ENCODE peak calls at places on chromosomes 12 and 14, in nine cellular contexts. E is lower leg skin, Y is cardiac muscle cell, S is body of pancreas, H is A549, Q is RWPE1, A is coronary artery, X is PC-3, G is left ventricle myocardium inferior. V is an unnamed sample.

GRCh38 chr14:104383931-104384775 is 195.4 kb upstream of the C14orf180 start:
- DNase-seq in E (no peak), Y (no peak), S (no peak), H (no peak), Q (no peak), A (no peak), X (no peak), G (peak), V (no peak)

GRCh38 chr12:51895378-51896135 is 7.7 kb downstream of the ANKRD33 start:
- DNase-seq in E (peak), Y (no peak), S (no peak), H (no peak), Q (no peak), A (peak), X (no peak), G (no peak), V (no peak)

GRCh38 chr12:127640181-127640886 is 626.6 kb upstream of the TMEM132C start:
- DNase-seq in E (no peak), Y (no peak), S (no peak), H (no peak), Q (no peak), A (peak), X (no peak), G (no peak), V (no peak)

GRCh38 chr12:130186631-130187269 is 24.5 kb downstream of the FZD10 start:
- DNase-seq in E (no peak), Y (no peak), S (no peak), H (peak), Q (peak), A (peak), X (peak), G (no peak), V (no peak)

GRCh38 chr14:29724991-29725390 is 202.7 kb downstream of the PRKD1 start:
- DNase-seq in E (no peak), Y (peak), S (peak), H (peak), Q (no peak), A (no peak), X (no peak), G (no peak), V (peak)

GRCh38 chr12:321606-322326 is 59.1 kb upstream of the SLC6A13 start:
- DNase-seq in E (no peak), Y (peak), S (peak), H (peak), Q (peak), A (no peak), X (peak), G (no peak), V (no peak)

GRCh38 chr14:96105089-96105920 is 66.1 kb downstream of the C14orf132 start:
- DNase-seq in E (peak), Y (no peak), S (no peak), H (no peak), Q (no peak), A (no peak), X (no peak), G (no peak), V (no peak)

GRCh38 chr12:97396989-97397388 is 65.6 kb upstream of the RMST start:
- DNase-seq in E (no peak), Y (no peak), S (no peak), H (no peak), Q (no peak), A (no peak), X (no peak), G (no peak), V (peak)

GRCh38 chr14:64569108-64570045 is 19.6 kb downstream of the PPP1R36 start:
- DNase-seq in E (peak), Y (peak), S (peak), H (peak), Q (peak), A (peak), X (peak), G (peak), V (no peak)

GRCh38 chr12:113548467-113548866 is 76.8 kb upstream of the LHX5 start:
- DNase-seq in E (no peak), Y (no peak), S (no peak), H (no peak), Q (no peak), A (no peak), X (no peak), G (no peak), V (no peak)

GRCh38 chr12:94178886-94179285 is 30.5 kb downstream of the PLXNC1 start:
- DNase-seq in E (no peak), Y (no peak), S (no peak), H (no peak), Q (no peak), A (no peak), X (no peak), G (no peak), V (no peak)

GRCh38 chr12:91100901-91101300 is 10.4 kb downstream of the LUM start:
- DNase-seq in E (no peak), Y (peak), S (no peak), H (no peak), Q (no peak), A (no peak), X (no peak), G (no peak), V (no peak)

GRCh38 chr14:99344051-99344450 is 72.1 kb upstream of the BCL11B start:
- DNase-seq in E (no peak), Y (no peak), S (no peak), H (no peak), Q (no peak), A (no peak), X (no peak), G (no peak), V (no peak)

GRCh38 chr14:103519043-103519836 is 3.4 kb downstream of the CKB start:
- DNase-seq in E (no peak), Y (peak), S (no peak), H (peak), Q (peak), A (peak), X (no peak), G (peak), V (no peak)

GRCh38 chr14:99603471-99603933 is 505 bp downstream of the CCDC85C start:
- DNase-seq in E (no peak), Y (peak), S (peak), H (peak), Q (no peak), A (no peak), X (peak), G (no peak), V (peak)

GRCh38 chr14:90140956-90141316 is 79.1 kb downstream of the KCNK13 start:
- DNase-seq in E (no peak), Y (peak), S (no peak), H (peak), Q (no peak), A (no peak), X (peak), G (no peak), V (no peak)

GRCh38 chr12:7667025-7667575 is 1.4 kb upstream of the APOBEC1 start:
- DNase-seq in E (no peak), Y (no peak), S (no peak), H (peak), Q (peak), A (no peak), X (peak), G (no peak), V (no peak)

GRCh38 chr12:15688202-15688736 is 100.9 kb downstream of the EPS8 start:
- DNase-seq in E (peak), Y (peak), S (peak), H (peak), Q (no peak), A (no peak), X (no peak), G (peak), V (peak)

GRCh38 chr12:49342914-49343731 is 3.6 kb upstream of the DNAJC22 start:
- DNase-seq in E (peak), Y (no peak), S (no peak), H (peak), Q (no peak), A (no peak), X (no peak), G (no peak), V (peak)

GRCh38 chr14:34324363-34324795 is 137.7 kb downstream of the SPTSSA start:
- DNase-seq in E (no peak), Y (peak), S (peak), H (peak), Q (peak), A (no peak), X (peak), G (no peak), V (peak)

GRCh38 chr12:52213541-52214420 is 19.3 kb upstream of the KRT7 start:
- DNase-seq in E (peak), Y (peak), S (peak), H (peak), Q (peak), A (no peak), X (peak), G (peak), V (peak)

GRCh38 chr14:25111061-25111601 is 61.2 kb upstream of the STXBP6 start:
- DNase-seq in E (no peak), Y (peak), S (peak), H (peak), Q (no peak), A (no peak), X (no peak), G (no peak), V (no peak)

GRCh38 chr12:122306407-122306806 is 40.1 kb upstream of the VPS33A start:
- DNase-seq in E (no peak), Y (no peak), S (no peak), H (peak), Q (no peak), A (no peak), X (no peak), G (no peak), V (peak)

GRCh38 chr12:553216-554000 is 93.7 kb downstream of the B4GALNT3 start:
- DNase-seq in E (no peak), Y (no peak), S (no peak), H (no peak), Q (no peak), A (no peak), X (no peak), G (no peak), V (no peak)

GRCh38 chr12:66491812-66492361 is 187.0 kb downstream of the GRIP1 start:
- DNase-seq in E (no peak), Y (no peak), S (no peak), H (no peak), Q (no peak), A (no peak), X (no peak), G (no peak), V (no peak)

GRCh38 chr12:87112946-87113345 is 856.8 kb upstream of the MGAT4C start:
- DNase-seq in E (no peak), Y (no peak), S (no peak), H (no peak), Q (no peak), A (no peak), X (peak), G (no peak), V (no peak)

GRCh38 chr12:1047898-1048660 is 57.1 kb downstream of the ERC1 start:
- DNase-seq in E (no peak), Y (no peak), S (peak), H (no peak), Q (no peak), A (no peak), X (no peak), G (no peak), V (no peak)

GRCh38 chr14:67987596-67987995 is 168.0 kb downstream of the RAD51B start:
- DNase-seq in E (no peak), Y (peak), S (peak), H (no peak), Q (no peak), A (no peak), X (no peak), G (no peak), V (no peak)

GRCh38 chr12:66409195-66409871 is 107.0 kb downstream of the HELB start:
- DNase-seq in E (no peak), Y (peak), S (peak), H (peak), Q (no peak), A (no peak), X (peak), G (no peak), V (peak)

GRCh38 chr12:9184276-9184675 is 23.9 kb downstream of the PZP start:
- DNase-seq in E (no peak), Y (no peak), S (no peak), H (no peak), Q (no peak), A (no peak), X (no peak), G (no peak), V (no peak)

GRCh38 chr14:98501836-98502235 is 770.2 kb downstream of the BCL11B start:
- DNase-seq in E (no peak), Y (no peak), S (no peak), H (no peak), Q (no peak), A (no peak), X (no peak), G (no peak), V (no peak)

GRCh38 chr12:54017027-54017788 is 8.4 kb downstream of the HOXC8 start:
- DNase-seq in E (no peak), Y (no peak), S (no peak), H (peak), Q (peak), A (no peak), X (peak), G (no peak), V (peak)

GRCh38 chr12:92485356-92486348 is 217.1 kb upstream of the PLEKHG7 start:
- DNase-seq in E (no peak), Y (peak), S (no peak), H (no peak), Q (no peak), A (no peak), X (no peak), G (no peak), V (no peak)

DNA sequence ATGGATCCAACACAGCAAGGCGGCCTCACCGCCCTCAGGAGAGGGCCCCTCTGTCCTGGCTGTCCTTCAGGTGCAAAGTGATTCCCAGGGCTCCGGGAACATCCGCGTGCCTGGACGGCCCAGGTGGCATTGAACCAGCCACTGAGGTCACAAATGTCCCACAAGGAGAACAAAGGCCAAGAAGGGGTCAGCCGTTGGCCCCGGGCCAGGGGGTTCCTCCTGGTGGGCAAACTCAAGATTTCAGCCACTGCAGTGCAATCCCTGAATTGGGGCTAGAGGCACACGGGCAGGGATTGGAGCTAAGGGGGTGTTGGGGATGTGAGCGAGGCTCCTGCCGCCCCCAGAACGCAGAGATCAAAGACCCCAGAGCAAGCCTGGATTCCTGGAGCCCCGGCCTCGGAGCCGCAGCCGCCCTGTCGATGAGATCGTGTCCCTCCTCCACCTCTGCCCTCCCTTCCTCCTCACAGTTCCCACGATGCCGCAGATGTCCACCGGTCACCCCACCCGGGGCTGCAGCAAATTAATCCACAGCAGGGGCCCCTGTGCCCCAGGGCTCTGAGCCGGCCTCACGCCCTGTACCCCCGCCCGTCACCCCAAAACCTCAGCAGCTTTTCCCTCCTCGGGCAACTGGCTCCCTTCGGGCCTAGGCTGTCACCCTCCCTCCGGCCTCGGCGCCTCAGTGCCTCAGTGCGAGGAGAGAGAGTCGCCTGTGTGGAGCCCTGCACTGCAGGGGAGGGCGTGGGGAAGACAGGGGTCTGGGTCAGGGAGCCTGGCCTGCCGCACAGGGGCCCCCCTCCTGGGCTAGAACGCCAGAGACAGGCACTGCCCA is 56.7 kb upstream of the GALNT9 start:
- DNase-seq in E (no peak), Y (no peak), S (no peak), H (no peak), Q (no peak), A (no peak), X (no peak), G (no peak), V (no peak)
- TF ChIP-seq CTCF in E (no peak), Y (no peak), S (no peak), H (no peak), Q (no peak), A (no peak), X (no peak), G (no peak), V (no peak)

GRCh38 chr12:25558566-25558965 is 5.5 kb upstream of the LMNTD1 start:
- DNase-seq in E (no peak), Y (no peak), S (no peak), H (peak), Q (no peak), A (no peak), X (no peak), G (no peak), V (no peak)

GRCh38 chr12:25552681-25553080 is 402 bp downstream of the LMNTD1 start:
- DNase-seq in E (no peak), Y (no peak), S (no peak), H (no peak), Q (no peak), A (no peak), X (no peak), G (no peak), V (no peak)

GRCh38 chr12:25553083-25553482 is at the start of gene LMNTD1:
- DNase-seq in E (no peak), Y (peak), S (no peak), H (no peak), Q (no peak), A (no peak), X (peak), G (no peak), V (no peak)

GRCh38 chr12:25556136-25556535 is 3.1 kb upstream of the LMNTD1 start:
- DNase-seq in E (no peak), Y (no peak), S (no peak), H (no peak), Q (no peak), A (no peak), X (no peak), G (no peak), V (no peak)

DNA sequence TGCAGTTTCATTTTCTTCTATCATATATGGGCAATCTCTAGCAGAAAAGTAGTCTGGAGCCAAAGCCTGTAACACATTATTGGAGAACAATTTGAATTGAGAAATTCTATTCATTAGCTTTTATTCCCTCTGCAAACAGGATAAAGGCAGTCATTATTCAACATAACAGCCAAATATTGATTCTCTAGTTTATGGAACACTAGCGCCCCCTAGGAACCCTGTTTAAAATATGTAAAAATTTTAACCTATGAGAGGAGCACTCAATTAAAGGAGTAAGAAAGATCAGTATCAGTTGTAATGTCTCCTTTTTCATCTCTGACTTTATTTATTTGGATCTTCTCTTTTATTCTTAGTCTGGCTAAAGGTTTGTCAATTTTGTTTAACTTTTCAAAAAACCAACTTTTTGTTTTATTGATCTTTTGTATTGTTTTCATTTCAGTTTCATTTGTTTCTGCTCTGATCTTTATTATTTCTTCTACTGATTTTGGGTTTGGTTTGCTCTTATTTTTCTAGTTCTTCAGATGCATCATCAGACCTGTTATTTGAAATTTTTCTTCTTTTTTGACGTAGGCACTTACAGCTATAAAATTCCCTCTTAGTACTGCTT is 4.8 kb upstream of the LMNTD1 start:
- DNase-seq in E (no peak), Y (peak), S (peak), H (peak), Q (peak), A (no peak), X (peak), G (no peak), V (no peak)
- TF ChIP-seq CTCF in E (no peak), Y (peak), S (peak), H (peak), Q (peak), A (no peak), X (peak), G (peak), V (peak)

GRCh38 chr14:93219103-93219726 is 12.2 kb downstream of the UBR7 start:
- DNase-seq in E (no peak), Y (peak), S (peak), H (peak), Q (peak), A (no peak), X (peak), G (no peak), V (peak)
- TF ChIP-seq CTCF in E (no peak), Y (peak), S (peak), H (peak), Q (peak), A (no peak), X (peak), G (peak), V (peak)

GRCh38 chr14:71230897-71231296 is 323.6 kb downstream of the PCNX1 start:
- DNase-seq in E (peak), Y (no peak), S (no peak), H (no peak), Q (no peak), A (no peak), X (no peak), G (no peak), V (no peak)
- TF ChIP-seq CTCF in E (no peak), Y (no peak), S (no peak), H (no peak), Q (no peak), A (no peak), X (no peak), G (no peak), V (no peak)

GRCh38 chr14:33219957-33220356 is 281.3 kb downstream of the NPAS3 start:
- DNase-seq in E (no peak), Y (no peak), S (no peak), H (peak), Q (no peak), A (no peak), X (no peak), G (no peak), V (no peak)

DNA sequence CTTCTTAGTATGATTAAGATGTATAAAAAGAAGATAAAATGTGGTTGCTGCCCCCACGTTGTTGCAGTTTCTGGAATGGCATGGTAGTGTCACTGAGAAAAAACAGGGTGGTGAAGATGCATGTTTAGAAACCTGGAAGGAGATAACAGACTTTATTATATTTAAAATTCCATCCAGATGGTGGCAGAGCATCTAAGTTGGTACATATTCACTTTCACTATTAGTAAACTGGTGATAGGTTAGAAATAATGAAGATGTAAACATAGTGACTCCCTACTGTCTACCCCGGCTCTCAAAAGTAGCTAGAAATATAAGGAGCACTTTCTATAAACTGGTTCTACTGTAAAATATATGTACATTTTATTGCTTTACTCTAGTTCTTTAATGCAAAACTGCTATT is 279.4 kb downstream of the NPAS3 start:
- DNase-seq in E (no peak), Y (no peak), S (no peak), H (no peak), Q (no peak), A (no peak), X (no peak), G (no peak), V (no peak)
- TF ChIP-seq CTCF in E (no peak), Y (no peak), S (no peak), H (no peak), Q (no peak), A (no peak), X (peak), G (peak), V (no peak)

DNA sequence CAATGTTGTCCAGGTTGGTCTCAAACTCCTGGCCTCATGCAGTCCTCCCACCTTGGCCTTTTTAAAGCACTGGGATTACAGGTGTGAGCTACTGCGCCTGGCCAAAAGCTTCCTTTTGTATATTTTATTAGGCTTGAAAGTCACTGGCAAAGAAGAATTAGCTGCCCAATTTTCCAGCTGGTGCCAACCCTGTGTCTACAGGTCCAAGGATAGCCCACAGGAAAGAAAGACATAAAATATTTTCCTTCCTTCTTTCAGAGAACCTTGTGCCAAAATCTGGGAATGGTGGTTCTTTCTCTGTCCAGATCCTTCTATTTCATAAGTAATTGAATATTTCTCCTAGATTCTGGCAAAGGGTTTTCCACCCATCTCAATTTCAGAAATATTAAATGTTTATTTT is 84.1 kb downstream of the NUMB start:
- DNase-seq in E (no peak), Y (no peak), S (peak), H (no peak), Q (no peak), A (no peak), X (no peak), G (no peak), V (no peak)
- TF ChIP-seq CTCF in E (no peak), Y (no peak), S (no peak), H (no peak), Q (no peak), A (no peak), X (no peak), G (no peak), V (no peak)